ENCODE peak calls at places on chromosomes 13 and 19, in ten cellular contexts. One of them, this sample, is unnamed.

GRCh38 chr19:35268546-35269424 is at the start of gene USF2:
- DNase-seq in midbrain: peak
- DNase-seq in stimulated activated CD8-positive, alpha-beta memory T cell treated with anti-CD3 and anti-CD28 coated beads, Interleukin-2, amount 100 ng/mL, for 48 hours: peak
- DNase-seq in aorta: peak
- DNase-seq in stimulated activated CD4-positive, alpha-beta T cell treated with anti-CD3 and anti-CD28 coated beads, Interleukin-1b, Interleukin-23, amount 100 ng/mL, for 24 hours: peak
- DNase-seq in CD8-positive, alpha-beta memory T cell: peak
- DNase-seq in H4: peak
- DNase-seq in AG20443: peak
- DNase-seq in mesendoderm: peak
- DNase-seq in retina: no peak
- DNase-seq in this sample: peak

GRCh38 chr13:20528451-20528850 is 2.8 kb upstream of the CRYL1 start:
- DNase-seq in retina: no peak
- DNase-seq in AG20443: no peak
- DNase-seq in aorta: no peak
- DNase-seq in stimulated activated CD4-positive, alpha-beta T cell treated with anti-CD3 and anti-CD28 coated beads, Interleukin-1b, Interleukin-23, amount 100 ng/mL, for 24 hours: no peak
- DNase-seq in stimulated activated CD8-positive, alpha-beta memory T cell treated with anti-CD3 and anti-CD28 coated beads, Interleukin-2, amount 100 ng/mL, for 48 hours: no peak
- DNase-seq in H4: no peak
- DNase-seq in mesendoderm: no peak
- DNase-seq in CD8-positive, alpha-beta memory T cell: no peak
- DNase-seq in midbrain: no peak
- DNase-seq in this sample: no peak

GRCh38 chr13:73177911-73178565 is 119.2 kb downstream of the KLF5 start:
- DNase-seq in midbrain: no peak
- DNase-seq in retina: no peak
- DNase-seq in stimulated activated CD8-positive, alpha-beta memory T cell treated with anti-CD3 and anti-CD28 coated beads, Interleukin-2, amount 100 ng/mL, for 48 hours: no peak
- DNase-seq in CD8-positive, alpha-beta memory T cell: no peak
- DNase-seq in H4: no peak
- DNase-seq in aorta: no peak
- DNase-seq in stimulated activated CD4-positive, alpha-beta T cell treated with anti-CD3 and anti-CD28 coated beads, Interleukin-1b, Interleukin-23, amount 100 ng/mL, for 24 hours: no peak
- DNase-seq in mesendoderm: no peak
- DNase-seq in AG20443: no peak
- DNase-seq in this sample: no peak

GRCh38 chr19:46791944-46792343 is 3.5 kb upstream of the SLC1A5 start:
- DNase-seq in AG20443: no peak
- DNase-seq in retina: no peak
- DNase-seq in H4: no peak
- DNase-seq in aorta: no peak
- DNase-seq in stimulated activated CD4-positive, alpha-beta T cell treated with anti-CD3 and anti-CD28 coated beads, Interleukin-1b, Interleukin-23, amount 100 ng/mL, for 24 hours: no peak
- DNase-seq in stimulated activated CD8-positive, alpha-beta memory T cell treated with anti-CD3 and anti-CD28 coated beads, Interleukin-2, amount 100 ng/mL, for 48 hours: no peak
- DNase-seq in mesendoderm: peak
- DNase-seq in CD8-positive, alpha-beta memory T cell: peak
- DNase-seq in midbrain: no peak
- DNase-seq in this sample: no peak

GRCh38 chr19:32397736-32398135 is 7.8 kb upstream of the DPY19L3 start:
- DNase-seq in aorta: no peak
- DNase-seq in retina: no peak
- DNase-seq in AG20443: peak
- DNase-seq in mesendoderm: peak
- DNase-seq in midbrain: no peak
- DNase-seq in H4: peak
- DNase-seq in stimulated activated CD4-positive, alpha-beta T cell treated with anti-CD3 and anti-CD28 coated beads, Interleukin-1b, Interleukin-23, amount 100 ng/mL, for 24 hours: no peak
- DNase-seq in CD8-positive, alpha-beta memory T cell: no peak
- DNase-seq in stimulated activated CD8-positive, alpha-beta memory T cell treated with anti-CD3 and anti-CD28 coated beads, Interleukin-2, amount 100 ng/mL, for 48 hours: no peak
- DNase-seq in this sample: no peak

GRCh38 chr19:15317392-15318011 is 14.8 kb downstream of the BRD4 start:
- DNase-seq in mesendoderm: no peak
- DNase-seq in midbrain: no peak
- DNase-seq in H4: no peak
- DNase-seq in stimulated activated CD8-positive, alpha-beta memory T cell treated with anti-CD3 and anti-CD28 coated beads, Interleukin-2, amount 100 ng/mL, for 48 hours: no peak
- DNase-seq in retina: no peak
- DNase-seq in CD8-positive, alpha-beta memory T cell: no peak
- DNase-seq in stimulated activated CD4-positive, alpha-beta T cell treated with anti-CD3 and anti-CD28 coated beads, Interleukin-1b, Interleukin-23, amount 100 ng/mL, for 24 hours: no peak
- DNase-seq in AG20443: peak
- DNase-seq in aorta: no peak
- DNase-seq in this sample: no peak

GRCh38 chr19:50022823-50023222 is 2.3 kb downstream of the VRK3 start:
- DNase-seq in CD8-positive, alpha-beta memory T cell: no peak
- DNase-seq in stimulated activated CD4-positive, alpha-beta T cell treated with anti-CD3 and anti-CD28 coated beads, Interleukin-1b, Interleukin-23, amount 100 ng/mL, for 24 hours: no peak
- DNase-seq in mesendoderm: no peak
- DNase-seq in AG20443: no peak
- DNase-seq in H4: no peak
- DNase-seq in stimulated activated CD8-positive, alpha-beta memory T cell treated with anti-CD3 and anti-CD28 coated beads, Interleukin-2, amount 100 ng/mL, for 48 hours: no peak
- DNase-seq in midbrain: no peak
- DNase-seq in retina: no peak
- DNase-seq in aorta: no peak
- DNase-seq in this sample: no peak

GRCh38 chr13:31056650-31057275 is 104.9 kb downstream of the HSPH1 start:
- DNase-seq in H4: no peak
- DNase-seq in aorta: no peak
- DNase-seq in midbrain: no peak
- DNase-seq in mesendoderm: peak
- DNase-seq in retina: peak
- DNase-seq in stimulated activated CD8-positive, alpha-beta memory T cell treated with anti-CD3 and anti-CD28 coated beads, Interleukin-2, amount 100 ng/mL, for 48 hours: no peak
- DNase-seq in AG20443: peak
- DNase-seq in stimulated activated CD4-positive, alpha-beta T cell treated with anti-CD3 and anti-CD28 coated beads, Interleukin-1b, Interleukin-23, amount 100 ng/mL, for 24 hours: no peak
- DNase-seq in CD8-positive, alpha-beta memory T cell: no peak
- DNase-seq in this sample: no peak

GRCh38 chr19:6501740-6502648 is at the start of gene TUBB4A:
- DNase-seq in retina: peak
- DNase-seq in H4: no peak
- DNase-seq in stimulated activated CD8-positive, alpha-beta memory T cell treated with anti-CD3 and anti-CD28 coated beads, Interleukin-2, amount 100 ng/mL, for 48 hours: no peak
- DNase-seq in midbrain: peak
- DNase-seq in CD8-positive, alpha-beta memory T cell: peak
- DNase-seq in AG20443: peak
- DNase-seq in mesendoderm: no peak
- DNase-seq in stimulated activated CD4-positive, alpha-beta T cell treated with anti-CD3 and anti-CD28 coated beads, Interleukin-1b, Interleukin-23, amount 100 ng/mL, for 24 hours: no peak
- DNase-seq in aorta: no peak
- DNase-seq in this sample: peak

GRCh38 chr13:19155321-19155861 is 26.2 kb downstream of the TUBA3C start:
- DNase-seq in midbrain: no peak
- DNase-seq in stimulated activated CD8-positive, alpha-beta memory T cell treated with anti-CD3 and anti-CD28 coated beads, Interleukin-2, amount 100 ng/mL, for 48 hours: no peak
- DNase-seq in H4: no peak
- DNase-seq in AG20443: no peak
- DNase-seq in retina: no peak
- DNase-seq in CD8-positive, alpha-beta memory T cell: no peak
- DNase-seq in mesendoderm: no peak
- DNase-seq in stimulated activated CD4-positive, alpha-beta T cell treated with anti-CD3 and anti-CD28 coated beads, Interleukin-1b, Interleukin-23, amount 100 ng/mL, for 24 hours: no peak
- DNase-seq in aorta: no peak
- DNase-seq in this sample: no peak

GRCh38 chr13:21348771-21349170 is 110.3 kb downstream of the ZDHHC20 start:
- DNase-seq in CD8-positive, alpha-beta memory T cell: no peak
- DNase-seq in stimulated activated CD4-positive, alpha-beta T cell treated with anti-CD3 and anti-CD28 coated beads, Interleukin-1b, Interleukin-23, amount 100 ng/mL, for 24 hours: no peak
- DNase-seq in mesendoderm: no peak
- DNase-seq in midbrain: no peak
- DNase-seq in stimulated activated CD8-positive, alpha-beta memory T cell treated with anti-CD3 and anti-CD28 coated beads, Interleukin-2, amount 100 ng/mL, for 48 hours: no peak
- DNase-seq in aorta: no peak
- DNase-seq in retina: no peak
- DNase-seq in AG20443: no peak
- DNase-seq in H4: no peak
- DNase-seq in this sample: no peak

GRCh38 chr19:16325161-16325527 is 518 bp downstream of the KLF2 start:
- DNase-seq in mesendoderm: peak
- DNase-seq in midbrain: no peak
- DNase-seq in AG20443: peak
- DNase-seq in stimulated activated CD4-positive, alpha-beta T cell treated with anti-CD3 and anti-CD28 coated beads, Interleukin-1b, Interleukin-23, amount 100 ng/mL, for 24 hours: no peak
- DNase-seq in CD8-positive, alpha-beta memory T cell: no peak
- DNase-seq in stimulated activated CD8-positive, alpha-beta memory T cell treated with anti-CD3 and anti-CD28 coated beads, Interleukin-2, amount 100 ng/mL, for 48 hours: no peak
- DNase-seq in retina: no peak
- DNase-seq in H4: no peak
- DNase-seq in aorta: no peak
- DNase-seq in this sample: peak

GRCh38 chr19:21566073-21566472 is 60.7 kb downstream of the ZNF429 start:
- DNase-seq in AG20443: no peak
- DNase-seq in retina: no peak
- DNase-seq in CD8-positive, alpha-beta memory T cell: no peak
- DNase-seq in midbrain: no peak
- DNase-seq in stimulated activated CD4-positive, alpha-beta T cell treated with anti-CD3 and anti-CD28 coated beads, Interleukin-1b, Interleukin-23, amount 100 ng/mL, for 24 hours: peak
- DNase-seq in stimulated activated CD8-positive, alpha-beta memory T cell treated with anti-CD3 and anti-CD28 coated beads, Interleukin-2, amount 100 ng/mL, for 48 hours: no peak
- DNase-seq in mesendoderm: no peak
- DNase-seq in aorta: no peak
- DNase-seq in H4: no peak
- DNase-seq in this sample: no peak

GRCh38 chr19:48330012-48330681 is 4.8 kb downstream of the EMP3 start:
- DNase-seq in mesendoderm: peak
- DNase-seq in CD8-positive, alpha-beta memory T cell: peak
- DNase-seq in stimulated activated CD4-positive, alpha-beta T cell treated with anti-CD3 and anti-CD28 coated beads, Interleukin-1b, Interleukin-23, amount 100 ng/mL, for 24 hours: peak
- DNase-seq in retina: peak
- DNase-seq in stimulated activated CD8-positive, alpha-beta memory T cell treated with anti-CD3 and anti-CD28 coated beads, Interleukin-2, amount 100 ng/mL, for 48 hours: peak
- DNase-seq in aorta: peak
- DNase-seq in AG20443: no peak
- DNase-seq in midbrain: peak
- DNase-seq in H4: no peak
- DNase-seq in this sample: peak

GRCh38 chr13:32669030-32669646 is 82.9 kb downstream of the PDS5B start:
- DNase-seq in H4: peak
- DNase-seq in aorta: no peak
- DNase-seq in CD8-positive, alpha-beta memory T cell: peak
- DNase-seq in mesendoderm: peak
- DNase-seq in retina: peak
- DNase-seq in midbrain: peak
- DNase-seq in stimulated activated CD4-positive, alpha-beta T cell treated with anti-CD3 and anti-CD28 coated beads, Interleukin-1b, Interleukin-23, amount 100 ng/mL, for 24 hours: no peak
- DNase-seq in stimulated activated CD8-positive, alpha-beta memory T cell treated with anti-CD3 and anti-CD28 coated beads, Interleukin-2, amount 100 ng/mL, for 48 hours: no peak
- DNase-seq in AG20443: peak
- DNase-seq in this sample: no peak

GRCh38 chr19:38073806-38074685 is 150.0 kb downstream of the DPF1 start:
- DNase-seq in mesendoderm: peak
- DNase-seq in aorta: no peak
- DNase-seq in H4: no peak
- DNase-seq in AG20443: peak
- DNase-seq in retina: peak
- DNase-seq in stimulated activated CD4-positive, alpha-beta T cell treated with anti-CD3 and anti-CD28 coated beads, Interleukin-1b, Interleukin-23, amount 100 ng/mL, for 24 hours: no peak
- DNase-seq in CD8-positive, alpha-beta memory T cell: no peak
- DNase-seq in midbrain: peak
- DNase-seq in stimulated activated CD8-positive, alpha-beta memory T cell treated with anti-CD3 and anti-CD28 coated beads, Interleukin-2, amount 100 ng/mL, for 48 hours: no peak
- DNase-seq in this sample: no peak

GRCh38 chr19:4390862-4391693 is 9.3 kb downstream of the SH3GL1 start:
- DNase-seq in AG20443: no peak
- DNase-seq in mesendoderm: no peak
- DNase-seq in stimulated activated CD8-positive, alpha-beta memory T cell treated with anti-CD3 and anti-CD28 coated beads, Interleukin-2, amount 100 ng/mL, for 48 hours: no peak
- DNase-seq in CD8-positive, alpha-beta memory T cell: no peak
- DNase-seq in aorta: no peak
- DNase-seq in midbrain: no peak
- DNase-seq in retina: no peak
- DNase-seq in stimulated activated CD4-positive, alpha-beta T cell treated with anti-CD3 and anti-CD28 coated beads, Interleukin-1b, Interleukin-23, amount 100 ng/mL, for 24 hours: no peak
- DNase-seq in H4: no peak
- DNase-seq in this sample: no peak

GRCh38 chr13:27425918-27426630 is 1.7 kb downstream of the GTF3A start:
- DNase-seq in midbrain: peak
- DNase-seq in AG20443: peak
- DNase-seq in retina: peak
- DNase-seq in stimulated activated CD4-positive, alpha-beta T cell treated with anti-CD3 and anti-CD28 coated beads, Interleukin-1b, Interleukin-23, amount 100 ng/mL, for 24 hours: peak
- DNase-seq in stimulated activated CD8-positive, alpha-beta memory T cell treated with anti-CD3 and anti-CD28 coated beads, Interleukin-2, amount 100 ng/mL, for 48 hours: peak
- DNase-seq in H4: peak
- DNase-seq in aorta: peak
- DNase-seq in mesendoderm: peak
- DNase-seq in CD8-positive, alpha-beta memory T cell: peak
- DNase-seq in this sample: no peak

GRCh38 chr19:45497791-45498190 is 452 bp upstream of the PPM1N start:
- DNase-seq in stimulated activated CD8-positive, alpha-beta memory T cell treated with anti-CD3 and anti-CD28 coated beads, Interleukin-2, amount 100 ng/mL, for 48 hours: no peak
- DNase-seq in H4: no peak
- DNase-seq in stimulated activated CD4-positive, alpha-beta T cell treated with anti-CD3 and anti-CD28 coated beads, Interleukin-1b, Interleukin-23, amount 100 ng/mL, for 24 hours: no peak
- DNase-seq in retina: no peak
- DNase-seq in aorta: no peak
- DNase-seq in AG20443: no peak
- DNase-seq in CD8-positive, alpha-beta memory T cell: no peak
- DNase-seq in midbrain: no peak
- DNase-seq in mesendoderm: no peak
- DNase-seq in this sample: no peak

GRCh38 chr19:51794865-51795490 is at the start of gene FPR3:
- DNase-seq in retina: no peak
- DNase-seq in aorta: no peak
- DNase-seq in midbrain: no peak
- DNase-seq in stimulated activated CD4-positive, alpha-beta T cell treated with anti-CD3 and anti-CD28 coated beads, Interleukin-1b, Interleukin-23, amount 100 ng/mL, for 24 hours: no peak
- DNase-seq in AG20443: no peak
- DNase-seq in stimulated activated CD8-positive, alpha-beta memory T cell treated with anti-CD3 and anti-CD28 coated beads, Interleukin-2, amount 100 ng/mL, for 48 hours: no peak
- DNase-seq in mesendoderm: no peak
- DNase-seq in CD8-positive, alpha-beta memory T cell: no peak
- DNase-seq in H4: no peak
- DNase-seq in this sample: no peak

GRCh38 chr19:19651076-19651475 is 7.6 kb upstream of the GMIP start:
- DNase-seq in aorta: no peak
- DNase-seq in CD8-positive, alpha-beta memory T cell: no peak
- DNase-seq in mesendoderm: no peak
- DNase-seq in midbrain: peak
- DNase-seq in H4: no peak
- DNase-seq in stimulated activated CD8-positive, alpha-beta memory T cell treated with anti-CD3 and anti-CD28 coated beads, Interleukin-2, amount 100 ng/mL, for 48 hours: no peak
- DNase-seq in retina: no peak
- DNase-seq in AG20443: no peak
- DNase-seq in stimulated activated CD4-positive, alpha-beta T cell treated with anti-CD3 and anti-CD28 coated beads, Interleukin-1b, Interleukin-23, amount 100 ng/mL, for 24 hours: no peak
- DNase-seq in this sample: no peak

GRCh38 chr19:42113641-42114348 is 18.5 kb downstream of the POU2F2 start:
- DNase-seq in midbrain: no peak
- DNase-seq in retina: peak
- DNase-seq in stimulated activated CD8-positive, alpha-beta memory T cell treated with anti-CD3 and anti-CD28 coated beads, Interleukin-2, amount 100 ng/mL, for 48 hours: no peak
- DNase-seq in AG20443: peak
- DNase-seq in mesendoderm: peak
- DNase-seq in stimulated activated CD4-positive, alpha-beta T cell treated with anti-CD3 and anti-CD28 coated beads, Interleukin-1b, Interleukin-23, amount 100 ng/mL, for 24 hours: no peak
- DNase-seq in aorta: peak
- DNase-seq in CD8-positive, alpha-beta memory T cell: no peak
- DNase-seq in H4: peak
- DNase-seq in this sample: no peak

GRCh38 chr13:42048625-42049453 is at the start of gene DGKH:
- DNase-seq in mesendoderm: peak
- DNase-seq in aorta: peak
- DNase-seq in H4: peak
- DNase-seq in AG20443: peak
- DNase-seq in stimulated activated CD4-positive, alpha-beta T cell treated with anti-CD3 and anti-CD28 coated beads, Interleukin-1b, Interleukin-23, amount 100 ng/mL, for 24 hours: peak
- DNase-seq in stimulated activated CD8-positive, alpha-beta memory T cell treated with anti-CD3 and anti-CD28 coated beads, Interleukin-2, amount 100 ng/mL, for 48 hours: peak
- DNase-seq in CD8-positive, alpha-beta memory T cell: peak
- DNase-seq in midbrain: peak
- DNase-seq in retina: peak
- DNase-seq in this sample: peak

GRCh38 chr13:32969516-32969941 is 46.7 kb upstream of the KL start:
- DNase-seq in H4: peak
- DNase-seq in stimulated activated CD4-positive, alpha-beta T cell treated with anti-CD3 and anti-CD28 coated beads, Interleukin-1b, Interleukin-23, amount 100 ng/mL, for 24 hours: no peak
- DNase-seq in stimulated activated CD8-positive, alpha-beta memory T cell treated with anti-CD3 and anti-CD28 coated beads, Interleukin-2, amount 100 ng/mL, for 48 hours: no peak
- DNase-seq in mesendoderm: no peak
- DNase-seq in AG20443: peak
- DNase-seq in midbrain: no peak
- DNase-seq in aorta: peak
- DNase-seq in retina: no peak
- DNase-seq in CD8-positive, alpha-beta memory T cell: no peak
- DNase-seq in this sample: no peak

GRCh38 chr13:105611424-105611823 is 924.0 kb downstream of the EFNB2 start:
- DNase-seq in retina: no peak
- DNase-seq in mesendoderm: peak
- DNase-seq in midbrain: no peak
- DNase-seq in stimulated activated CD4-positive, alpha-beta T cell treated with anti-CD3 and anti-CD28 coated beads, Interleukin-1b, Interleukin-23, amount 100 ng/mL, for 24 hours: no peak
- DNase-seq in CD8-positive, alpha-beta memory T cell: no peak
- DNase-seq in H4: no peak
- DNase-seq in aorta: no peak
- DNase-seq in AG20443: peak
- DNase-seq in stimulated activated CD8-positive, alpha-beta memory T cell treated with anti-CD3 and anti-CD28 coated beads, Interleukin-2, amount 100 ng/mL, for 48 hours: no peak
- DNase-seq in this sample: no peak

GRCh38 chr19:15296841-15297415 is 35.4 kb downstream of the BRD4 start:
- DNase-seq in aorta: no peak
- DNase-seq in H4: no peak
- DNase-seq in AG20443: no peak
- DNase-seq in CD8-positive, alpha-beta memory T cell: no peak
- DNase-seq in mesendoderm: no peak
- DNase-seq in stimulated activated CD4-positive, alpha-beta T cell treated with anti-CD3 and anti-CD28 coated beads, Interleukin-1b, Interleukin-23, amount 100 ng/mL, for 24 hours: no peak
- DNase-seq in stimulated activated CD8-positive, alpha-beta memory T cell treated with anti-CD3 and anti-CD28 coated beads, Interleukin-2, amount 100 ng/mL, for 48 hours: no peak
- DNase-seq in midbrain: no peak
- DNase-seq in retina: no peak
- DNase-seq in this sample: no peak

This sample was measured in progenitor cell of endocrine pancreas.